ENCODE peak calls at places on chromosomes 2 and 18, in nine cellular contexts. L is HFFc6; I is stimulated activated CD8-positive, alpha-beta memory T cell treated with anti-CD3 and anti-CD28 coated beads, Interleukin-7, amount 100 ng/mL, for 1 hour; N is kidney tubule cell; D is activated naive CD4-positive, alpha-beta T cell treated with anti-CD3 and anti-CD28 coated beads, Interleukin-2, amount 50 U/mL, for 72 hours; H is mucosa of descending colon; V is T-cell; Z is naive thymus-derived CD8-positive, alpha-beta T cell; G is fibroblast of the aortic adventitia. Y is an unnamed sample.

GRCh38 chr2:54606393-54606973 is 117.0 kb upstream of the EML6 start:
- DNase-seq in D (no peak), G (peak), I (no peak), H (no peak), V (peak), N (no peak), Z (peak), L (no peak), Y (no peak)

GRCh38 chr18:50097702-50098101 is 97.2 kb downstream of the MYO5B start:
- DNase-seq in H (peak), I (no peak), G (no peak), N (peak), Z (no peak), L (no peak), D (no peak), V (no peak), Y (no peak)

GRCh38 chr2:228039752-228040534 is 141.5 kb downstream of the SPHKAP start:
- DNase-seq in G (peak), N (peak), H (no peak), V (no peak), Z (no peak), I (no peak), D (no peak), L (peak), Y (no peak)

GRCh38 chr2:228735697-228736096 is 535.4 kb downstream of the PID1 start:
- DNase-seq in G (no peak), L (no peak), Z (no peak), H (no peak), N (no peak), V (no peak), D (no peak), I (no peak), Y (no peak)

GRCh38 chr18:37299471-37300304 is 265.9 kb downstream of the CELF4 start:
- DNase-seq in Z (no peak), I (no peak), H (peak), L (peak), G (peak), V (no peak), D (no peak), N (peak), Y (no peak)

GRCh38 chr2:189424956-189425355 is 16.3 kb upstream of the WDR75 start:
- DNase-seq in N (no peak), L (no peak), Z (no peak), I (no peak), G (no peak), V (no peak), D (no peak), H (no peak), Y (no peak)

GRCh38 chr2:16747706-16748105 is 82.1 kb upstream of the CYRIA start:
- DNase-seq in N (no peak), I (no peak), G (no peak), D (no peak), V (no peak), Z (no peak), H (no peak), L (no peak), Y (no peak)

GRCh38 chr2:96345403-96345802 is 9.8 kb downstream of the NCAPH start:
- DNase-seq in N (no peak), V (no peak), D (no peak), L (no peak), G (no peak), Z (no peak), I (no peak), H (no peak), Y (peak)

GRCh38 chr2:120985174-120985996 is 249.7 kb downstream of the GLI2 start:
- DNase-seq in D (peak), N (no peak), G (no peak), Z (no peak), H (no peak), V (no peak), L (no peak), I (no peak), Y (no peak)

GRCh38 chr2:224442092-224442999 is 40.4 kb upstream of the FAM124B start:
- DNase-seq in V (no peak), N (peak), D (no peak), L (peak), Z (no peak), G (peak), I (no peak), H (no peak), Y (no peak)

GRCh38 chr2:43251171-43251731 is 24.8 kb upstream of the ZFP36L2 start:
- DNase-seq in N (peak), G (peak), I (no peak), H (no peak), L (peak), D (no peak), Z (no peak), V (no peak), Y (no peak)

GRCh38 chr2:5539281-5540211 is 152.6 kb upstream of the SOX11 start:
- DNase-seq in Z (no peak), V (no peak), N (no peak), G (no peak), I (no peak), L (no peak), H (no peak), D (no peak), Y (peak)